ENCODE peak calls at places on chromosomes 4 and X, in four cellular contexts. V is SK-N-SH, P is uterus, G is hepatocyte. T is an unnamed sample. For H3K9me3, the result is how much of the 10 kb centered on the place peaks cover.

GRCh38 chrX:68443155-68443868 is 10.0 kb upstream of the OPHN1 start:
- DNase-seq in V (no peak), P (no peak), G (no peak), T (no peak)

GRCh38 chrX:821311-822178 is 191.0 kb downstream of the SHOX start:
- DNase-seq in V (no peak), P (no peak), G (no peak), T (no peak)

GRCh38 chr4:157115613-157116340 is 39.8 kb downstream of the GLRB start:
- DNase-seq in V (no peak), P (no peak), G (peak), T (no peak)

GRCh38 chrX:119417842-119418241 is 18.7 kb downstream of the SLC25A43 start:
- DNase-seq in V (no peak), P (no peak), G (peak), T (no peak)

GRCh38 chrX:147891886-147892285 is 19.8 kb upstream of the FMR1 start:
- DNase-seq in V (no peak), P (no peak), G (no peak), T (no peak)

GRCh38 chrX:68252664-68253063 is 180.6 kb downstream of the OPHN1 start:
- DNase-seq in V (no peak), P (no peak), G (no peak), T (no peak)

GRCh38 chr4:128725405-128725804 is 84.1 kb upstream of the JADE1 start:
- DNase-seq in V (no peak), P (no peak), G (peak), T (no peak)

GRCh38 chrX:78725257-78725656 is 22.3 kb upstream of the LPAR4 start:
- DNase-seq in V (no peak), P (no peak), G (no peak), T (no peak)

GRCh38 chr4:151727365-151727764 is 33.4 kb downstream of the GATB start:
- DNase-seq in V (no peak), P (no peak), G (no peak), T (no peak)

GRCh38 chr4:28351826-28352225 is 1491.2 kb downstream of the STIM2 start:
- DNase-seq in V (no peak), P (no peak), G (no peak), T (no peak)

DNA sequence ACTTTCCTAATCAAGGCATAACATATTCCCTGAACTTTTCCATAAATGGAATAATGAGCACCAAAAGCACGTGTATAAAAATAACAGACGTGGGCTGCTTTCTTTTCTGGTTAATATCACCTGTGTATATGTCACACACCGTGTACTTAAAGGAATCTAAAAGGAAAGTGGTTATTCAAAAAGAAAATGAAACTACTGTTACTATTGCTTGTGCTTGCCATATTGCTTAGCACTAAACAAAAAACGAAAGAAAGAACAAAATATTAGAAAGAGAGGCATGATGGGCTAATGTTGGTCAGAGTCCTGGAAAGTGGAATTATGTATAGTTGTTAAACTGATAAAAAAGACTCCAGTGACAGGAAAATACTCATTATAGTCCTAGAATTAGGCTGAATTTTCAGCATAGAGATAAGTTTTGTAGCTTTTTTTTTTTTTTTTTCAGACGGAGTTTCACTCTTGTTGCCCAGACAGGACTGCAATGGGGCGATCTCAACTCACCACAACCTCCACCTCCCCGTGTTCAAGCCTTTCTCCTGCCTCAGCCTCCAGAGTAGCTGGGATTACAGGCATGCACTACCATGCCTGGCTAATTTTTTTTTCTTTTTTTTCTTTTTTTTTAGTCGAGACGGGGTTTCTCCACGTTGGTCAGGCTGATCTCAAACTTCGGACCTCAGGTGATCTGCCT is 123.2 kb downstream of the PABPC4L start:
- DNase-seq in V (no peak), P (no peak), G (no peak), T (no peak)
- H3K4me3 ChIP-seq in V (peak), P (no peak), G (no peak), T (peak)

GRCh38 chrX:51747671-51748070 is 4.4 kb downstream of the GSPT2 start:
- DNase-seq in V (no peak), P (no peak), G (no peak), T (no peak)

GRCh38 chrX:51742586-51742985 is 656 bp upstream of the GSPT2 start:
- DNase-seq in V (peak), P (no peak), G (no peak), T (no peak)

DNA sequence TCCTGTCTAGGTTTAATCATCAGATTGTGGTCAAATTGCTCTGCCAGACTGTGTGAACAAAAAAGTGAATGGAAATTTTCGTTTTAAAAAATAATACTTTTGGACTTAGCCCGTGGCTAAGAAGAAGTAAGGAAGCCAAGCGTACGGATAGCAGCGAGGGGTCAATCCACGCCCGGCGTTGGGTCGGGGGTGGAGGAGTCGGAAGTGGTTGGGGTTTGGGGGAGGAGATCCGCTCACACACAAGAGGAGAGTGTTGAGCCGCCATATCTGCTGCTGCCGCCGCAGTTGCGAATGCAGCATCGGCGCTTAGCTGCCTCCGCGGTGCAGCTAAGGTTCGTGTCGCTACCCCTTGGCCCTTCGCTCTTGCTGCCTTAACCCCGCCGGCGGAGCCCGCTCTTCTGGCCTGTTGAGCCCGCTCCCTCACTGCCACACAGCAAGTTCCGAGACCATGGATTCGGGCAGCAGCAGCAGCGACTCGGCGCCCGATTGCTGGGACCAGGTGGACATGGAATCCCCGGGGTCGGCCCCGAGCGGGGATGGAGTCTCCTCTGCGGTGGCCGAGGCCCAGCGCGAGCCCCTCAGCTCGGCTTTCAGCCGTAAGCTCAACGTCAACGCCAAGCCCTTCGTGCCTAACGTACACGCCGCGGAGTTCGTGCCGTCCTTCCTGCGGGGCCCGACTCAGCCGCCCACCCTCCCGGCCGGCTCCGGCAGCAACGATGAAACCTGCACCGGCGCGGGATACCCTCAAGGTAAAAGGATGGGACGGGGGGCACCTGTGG is at the start of gene GSPT2:
- DNase-seq in V (peak), P (peak), G (peak), T (no peak)
- H3K27ac ChIP-seq in V (peak), P (peak), G (peak), T (peak)

DNA sequence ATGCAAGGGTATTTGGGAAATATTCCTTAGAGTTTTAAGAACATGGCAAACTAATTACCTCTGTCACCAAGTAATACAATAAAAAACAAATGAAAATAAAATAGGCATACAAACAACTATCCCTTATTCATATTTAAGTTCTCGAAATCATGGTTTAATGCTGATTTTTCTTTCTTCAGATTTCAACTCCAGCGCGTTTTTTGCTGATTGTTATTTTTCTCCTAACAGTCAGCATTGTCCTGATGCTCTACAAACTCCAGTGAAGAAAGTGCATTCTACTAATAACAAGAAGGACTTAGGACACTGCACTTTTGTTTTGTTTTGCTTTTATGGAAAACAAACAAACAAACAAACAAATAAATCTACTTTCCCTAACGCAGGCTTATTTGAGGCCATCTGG is 282.4 kb downstream of the FSTL5 start:
- DNase-seq in V (no peak), P (no peak), G (no peak), T (no peak)
- H3K9me3 ChIP-seq in V (under half), P (under half), G (under half), T (under half)

GRCh38 chr4:17785858-17786257 is 4.4 kb upstream of the FAM184B start:
- DNase-seq in V (no peak), P (no peak), G (no peak), T (no peak)

GRCh38 chr4:17780461-17781071 is 855 bp downstream of the FAM184B start:
- DNase-seq in V (no peak), P (no peak), G (no peak), T (no peak)

GRCh38 chr4:17781072-17781830 is at the start of gene FAM184B:
- DNase-seq in V (peak), P (no peak), G (peak), T (no peak)

GRCh38 chr4:17778431-17778830 is 3.0 kb downstream of the FAM184B start:
- DNase-seq in V (no peak), P (no peak), G (no peak), T (no peak)

DNA sequence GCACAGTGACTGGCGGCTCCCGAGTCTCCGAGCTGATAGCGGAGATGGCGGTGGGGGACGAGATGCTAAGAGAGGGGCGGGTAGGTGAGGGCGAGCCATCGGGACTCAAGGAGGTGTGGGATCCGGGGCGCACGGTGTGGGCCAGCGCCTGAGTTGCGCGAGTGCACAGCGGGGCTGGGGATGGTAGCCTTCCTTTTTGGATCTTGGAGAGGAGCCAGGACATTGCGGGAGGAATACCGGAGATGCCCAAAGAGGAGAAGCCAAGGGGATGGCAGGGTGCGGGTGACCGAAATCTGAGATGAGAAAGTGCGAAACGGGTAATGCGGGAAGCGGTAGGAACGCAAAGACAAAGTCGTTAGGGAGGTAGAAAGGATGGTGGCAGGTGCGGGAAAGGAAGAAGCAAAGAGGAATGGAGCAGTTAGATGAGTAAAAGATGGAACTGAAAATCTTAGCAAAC is 438 bp upstream of the FAM184B start:
- DNase-seq in V (no peak), P (no peak), G (no peak), T (no peak)
- H3K4me3 ChIP-seq in V (no peak), P (peak), G (peak), T (peak)

DNA sequence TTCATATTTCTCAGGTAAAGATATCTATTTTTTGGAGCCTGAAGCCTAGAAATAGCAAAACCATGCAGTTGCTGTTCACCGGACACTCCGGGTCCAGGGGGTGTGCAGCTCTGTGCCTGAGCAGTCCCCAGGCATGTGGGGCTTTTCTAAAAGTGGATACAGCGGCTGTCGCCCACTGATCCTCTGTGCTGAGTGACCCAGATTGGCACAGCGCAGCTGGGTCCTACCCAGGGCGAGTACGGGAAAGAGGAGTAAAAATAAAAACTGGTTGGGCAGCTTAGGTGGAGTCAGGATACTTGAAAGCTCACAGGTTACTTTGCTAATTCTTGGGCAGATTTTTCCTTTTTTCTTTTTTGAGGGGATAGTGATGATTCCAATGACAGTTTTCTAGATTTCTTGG is 118.8 kb downstream of the UCHL1 start:
- DNase-seq in V (no peak), P (no peak), G (no peak), T (no peak)
- H3K27ac ChIP-seq in V (no peak), P (no peak), G (no peak), T (no peak)

GRCh38 chr4:8744083-8744805 is 127.4 kb downstream of the HMX1 start:
- DNase-seq in V (peak), P (no peak), G (no peak), T (no peak)

GRCh38 chr4:8747467-8747841 is 124.2 kb downstream of the HMX1 start:
- DNase-seq in V (no peak), P (no peak), G (no peak), T (no peak)

GRCh38 chr4:8745828-8746225 is 125.8 kb downstream of the HMX1 start:
- DNase-seq in V (no peak), P (no peak), G (no peak), T (no peak)

GRCh38 chr4:8746523-8747466 is 124.8 kb downstream of the HMX1 start:
- DNase-seq in V (no peak), P (no peak), G (no peak), T (no peak)

DNA sequence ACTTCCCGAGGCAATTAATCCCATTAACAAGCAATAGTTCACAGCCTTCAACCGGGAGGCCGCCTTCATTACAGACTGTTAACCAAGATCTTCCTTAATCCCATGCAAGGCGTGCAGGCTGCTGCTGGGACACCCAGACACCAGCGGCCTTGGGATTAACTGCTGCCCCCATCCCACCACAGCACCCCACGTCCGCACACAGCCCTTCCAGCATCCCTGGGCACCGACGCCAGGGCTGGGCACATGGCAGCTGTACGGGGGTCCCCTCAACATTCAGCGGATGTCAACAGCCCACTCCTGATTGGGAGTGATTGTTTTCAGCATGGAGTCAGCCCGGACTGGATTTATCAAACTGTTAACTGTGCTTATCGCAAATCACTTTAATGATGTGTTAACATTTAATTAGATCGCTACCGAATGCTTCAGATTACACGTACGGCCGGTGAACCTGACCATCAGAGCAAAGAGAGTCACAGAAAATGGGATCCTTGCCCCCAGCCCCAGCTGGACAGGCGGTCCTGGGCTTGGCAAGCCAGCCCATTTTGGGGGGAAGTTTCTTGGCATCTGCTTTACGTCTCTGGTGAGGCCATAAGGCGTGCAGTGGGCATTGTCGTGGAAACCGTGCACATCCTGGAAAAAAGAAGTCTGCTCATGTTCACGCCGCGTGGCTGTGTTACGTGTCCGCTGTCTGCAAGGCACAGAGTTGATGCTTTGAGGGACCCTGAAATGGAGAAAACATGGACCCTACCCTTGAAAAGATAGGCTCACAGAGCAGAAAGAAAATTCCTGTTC is 126.4 kb downstream of the HMX1 start:
- DNase-seq in V (peak), P (no peak), G (no peak), T (no peak)
- H3K9me3 ChIP-seq in V (under half), P (under half), G (under half), T (under half)